ENCODE peak calls at places on chromosome 2, in eight cellular contexts. One of them, this sample, is unnamed.

GRCh38 chr2:152047826-152048476 is 50.9 kb downstream of the CACNB4 start:
- DNase-seq in stimulated activated CD4-positive, alpha-beta T cell treated with anti-CD3 and anti-CD28 coated beads, Interleukin-2, amount 100 ng/mL, for 24 hours: no peak
- DNase-seq in nephron progenitor cell: no peak
- DNase-seq in ovary: no peak
- DNase-seq in HFFc6: no peak
- DNase-seq in activated T-cell treated with anti-CD3 and anti-CD28 coated beads, Interleukin-2, amount 50 U/mL, for 72 hours: no peak
- DNase-seq in GM12865: peak; percentile 58
- DNase-seq in heart right ventricle: no peak
- DNase-seq in this sample: no peak

GRCh38 chr2:224263571-224264043 is 138.3 kb downstream of the FAM124B start:
- DNase-seq in HFFc6: peak; percentile 69
- DNase-seq in nephron progenitor cell: no peak
- DNase-seq in activated T-cell treated with anti-CD3 and anti-CD28 coated beads, Interleukin-2, amount 50 U/mL, for 72 hours: no peak
- DNase-seq in stimulated activated CD4-positive, alpha-beta T cell treated with anti-CD3 and anti-CD28 coated beads, Interleukin-2, amount 100 ng/mL, for 24 hours: no peak
- DNase-seq in ovary: no peak
- DNase-seq in heart right ventricle: no peak
- DNase-seq in GM12865: no peak
- DNase-seq in this sample: no peak

GRCh38 chr2:84880645-84881521 is at the start of gene TRABD2A:
- DNase-seq in GM12865: no peak
- DNase-seq in nephron progenitor cell: peak; percentile 47
- DNase-seq in HFFc6: no peak
- DNase-seq in heart right ventricle: no peak
- DNase-seq in ovary: peak; percentile 46
- DNase-seq in activated T-cell treated with anti-CD3 and anti-CD28 coated beads, Interleukin-2, amount 50 U/mL, for 72 hours: peak; percentile 67
- DNase-seq in stimulated activated CD4-positive, alpha-beta T cell treated with anti-CD3 and anti-CD28 coated beads, Interleukin-2, amount 100 ng/mL, for 24 hours: peak; percentile 66
- DNase-seq in this sample: peak; percentile 41

GRCh38 chr2:197075286-197075685 is 148.8 kb upstream of the PGAP1 start:
- DNase-seq in ovary: no peak
- DNase-seq in activated T-cell treated with anti-CD3 and anti-CD28 coated beads, Interleukin-2, amount 50 U/mL, for 72 hours: no peak
- DNase-seq in HFFc6: no peak
- DNase-seq in GM12865: no peak
- DNase-seq in heart right ventricle: no peak
- DNase-seq in stimulated activated CD4-positive, alpha-beta T cell treated with anti-CD3 and anti-CD28 coated beads, Interleukin-2, amount 100 ng/mL, for 24 hours: no peak
- DNase-seq in nephron progenitor cell: no peak
- DNase-seq in this sample: no peak

GRCh38 chr2:60488291-60488690 is 65.2 kb downstream of the BCL11A start:
- DNase-seq in stimulated activated CD4-positive, alpha-beta T cell treated with anti-CD3 and anti-CD28 coated beads, Interleukin-2, amount 100 ng/mL, for 24 hours: no peak
- DNase-seq in heart right ventricle: no peak
- DNase-seq in HFFc6: no peak
- DNase-seq in ovary: no peak
- DNase-seq in activated T-cell treated with anti-CD3 and anti-CD28 coated beads, Interleukin-2, amount 50 U/mL, for 72 hours: no peak
- DNase-seq in GM12865: peak; percentile 39
- DNase-seq in nephron progenitor cell: no peak
- DNase-seq in this sample: no peak

GRCh38 chr2:98541906-98542305 is 66.4 kb downstream of the COA5 start:
- DNase-seq in activated T-cell treated with anti-CD3 and anti-CD28 coated beads, Interleukin-2, amount 50 U/mL, for 72 hours: no peak
- DNase-seq in heart right ventricle: no peak
- DNase-seq in GM12865: no peak
- DNase-seq in stimulated activated CD4-positive, alpha-beta T cell treated with anti-CD3 and anti-CD28 coated beads, Interleukin-2, amount 100 ng/mL, for 24 hours: no peak
- DNase-seq in ovary: no peak
- DNase-seq in HFFc6: no peak
- DNase-seq in nephron progenitor cell: no peak
- DNase-seq in this sample: no peak

GRCh38 chr2:81389203-81389602 is 1084.7 kb upstream of the LRRTM1 start:
- DNase-seq in heart right ventricle: no peak
- DNase-seq in GM12865: peak; percentile 11
- DNase-seq in HFFc6: no peak
- DNase-seq in ovary: no peak
- DNase-seq in activated T-cell treated with anti-CD3 and anti-CD28 coated beads, Interleukin-2, amount 50 U/mL, for 72 hours: no peak
- DNase-seq in stimulated activated CD4-positive, alpha-beta T cell treated with anti-CD3 and anti-CD28 coated beads, Interleukin-2, amount 100 ng/mL, for 24 hours: no peak
- DNase-seq in nephron progenitor cell: no peak
- DNase-seq in this sample: no peak

GRCh38 chr2:96336104-96336775 is 674 bp downstream of the NCAPH start:
- DNase-seq in HFFc6: no peak
- DNase-seq in stimulated activated CD4-positive, alpha-beta T cell treated with anti-CD3 and anti-CD28 coated beads, Interleukin-2, amount 100 ng/mL, for 24 hours: no peak
- DNase-seq in GM12865: no peak
- DNase-seq in activated T-cell treated with anti-CD3 and anti-CD28 coated beads, Interleukin-2, amount 50 U/mL, for 72 hours: no peak
- DNase-seq in nephron progenitor cell: no peak
- DNase-seq in heart right ventricle: no peak
- DNase-seq in ovary: no peak
- DNase-seq in this sample: no peak

GRCh38 chr2:30747206-30747605 is 60.0 kb downstream of the CAPN13 start:
- DNase-seq in HFFc6: no peak
- DNase-seq in nephron progenitor cell: no peak
- DNase-seq in stimulated activated CD4-positive, alpha-beta T cell treated with anti-CD3 and anti-CD28 coated beads, Interleukin-2, amount 100 ng/mL, for 24 hours: no peak
- DNase-seq in ovary: no peak
- DNase-seq in heart right ventricle: no peak
- DNase-seq in GM12865: no peak
- DNase-seq in activated T-cell treated with anti-CD3 and anti-CD28 coated beads, Interleukin-2, amount 50 U/mL, for 72 hours: no peak
- DNase-seq in this sample: no peak